ENCODE peak calls at places on chromosomes 13 and 19, in four cellular contexts. One of them, this sample, is unnamed.
A peak's percentile ranks its signal among the peaks of the same experiment; 100 is the strongest.

GRCh38 chr13:30832845-30833332 is 73.2 kb upstream of the MEDAG start:
- DNase-seq in endodermal cell: peak; percentile 77
- DNase-seq in foreskin fibroblast: no peak
- DNase-seq in testis: peak; percentile 85
- DNase-seq in this sample: no peak

GRCh38 chr19:49987159-49987698 is 26.3 kb upstream of the SIGLEC11 start:
- DNase-seq in testis: peak; percentile 96
- DNase-seq in endodermal cell: peak; percentile 99
- DNase-seq in foreskin fibroblast: peak; percentile 93
- DNase-seq in this sample: peak; percentile 91

GRCh38 chr19:14091086-14091884 is 734 bp upstream of the SAMD1 start:
- DNase-seq in testis: no peak
- DNase-seq in endodermal cell: peak; percentile 77
- DNase-seq in foreskin fibroblast: peak; percentile 72
- DNase-seq in this sample: peak; percentile 58

GRCh38 chr13:42970824-42971669 is 21.0 kb downstream of the EPSTI1 start:
- DNase-seq in endodermal cell: peak; percentile 78
- DNase-seq in foreskin fibroblast: peak; percentile 58
- DNase-seq in testis: peak; percentile 65
- DNase-seq in this sample: peak; percentile 62

GRCh38 chr19:16446108-16447014 is 25.4 kb downstream of the EPS15L1 start:
- DNase-seq in testis: no peak
- DNase-seq in foreskin fibroblast: no peak
- DNase-seq in endodermal cell: no peak
- DNase-seq in this sample: no peak

GRCh38 chr13:50512602-50513527 is 330.6 kb downstream of the DLEU7 start:
- DNase-seq in foreskin fibroblast: peak; percentile 76
- DNase-seq in testis: peak; percentile 66
- DNase-seq in endodermal cell: no peak
- DNase-seq in this sample: peak; percentile 41

GRCh38 chr19:12793290-12794195 is 2.3 kb downstream of the JUNB start:
- DNase-seq in endodermal cell: peak; percentile 96
- DNase-seq in testis: peak; percentile 93
- DNase-seq in foreskin fibroblast: peak; percentile 98
- DNase-seq in this sample: peak; percentile 92

GRCh38 chr19:12995596-12996541 is 594 bp downstream of the NFIX start:
- DNase-seq in endodermal cell: no peak
- DNase-seq in testis: no peak
- DNase-seq in foreskin fibroblast: peak; percentile 68
- DNase-seq in this sample: no peak

GRCh38 chr13:111516712-111517640 is 196.5 kb downstream of the TEX29 start:
- DNase-seq in foreskin fibroblast: no peak
- DNase-seq in testis: peak; percentile 9
- DNase-seq in endodermal cell: peak; percentile 61
- DNase-seq in this sample: no peak

GRCh38 chr19:10335149-10336053 is 2.1 kb upstream of the RAVER1 start:
- DNase-seq in testis: no peak
- DNase-seq in endodermal cell: peak; percentile 71
- DNase-seq in foreskin fibroblast: no peak
- DNase-seq in this sample: no peak

GRCh38 chr19:16615788-16616187 is 12.2 kb downstream of the MED26 start:
- DNase-seq in endodermal cell: peak; percentile 70
- DNase-seq in testis: no peak
- DNase-seq in foreskin fibroblast: no peak
- DNase-seq in this sample: peak; percentile 27

GRCh38 chr19:7297742-7298141 is 3.5 kb upstream of the INSR start:
- DNase-seq in foreskin fibroblast: no peak
- DNase-seq in endodermal cell: no peak
- DNase-seq in testis: no peak
- DNase-seq in this sample: no peak

GRCh38 chr19:43751466-43752220 is 3.1 kb downstream of the SMG9 start:
- DNase-seq in testis: no peak
- DNase-seq in foreskin fibroblast: peak; percentile 24
- DNase-seq in endodermal cell: no peak
- DNase-seq in this sample: peak; percentile 34

GRCh38 chr19:48873476-48874308 is 1.5 kb downstream of the PPP1R15A start:
- DNase-seq in testis: peak; percentile 72
- DNase-seq in foreskin fibroblast: peak; percentile 22
- DNase-seq in endodermal cell: peak; percentile 58
- DNase-seq in this sample: no peak

GRCh38 chr13:71290963-71291937 is 575.8 kb downstream of the DACH1 start:
- DNase-seq in foreskin fibroblast: peak; percentile 11
- DNase-seq in endodermal cell: no peak
- DNase-seq in testis: peak; percentile 20
- DNase-seq in this sample: peak; percentile 58

GRCh38 chr13:63463782-63464610 is 2048.3 kb upstream of the PCDH20 start:
- DNase-seq in endodermal cell: no peak
- DNase-seq in foreskin fibroblast: no peak
- DNase-seq in testis: no peak
- DNase-seq in this sample: no peak

GRCh38 chr13:78593129-78593528 is 10.2 kb downstream of the POU4F1 start:
- DNase-seq in testis: no peak
- DNase-seq in foreskin fibroblast: no peak
- DNase-seq in endodermal cell: no peak
- DNase-seq in this sample: no peak

GRCh38 chr19:34308381-34309367 is 54.3 kb downstream of the GARRE1 start:
- DNase-seq in endodermal cell: no peak
- DNase-seq in testis: no peak
- DNase-seq in foreskin fibroblast: peak; percentile 33
- DNase-seq in this sample: peak; percentile 23

GRCh38 chr13:33348366-33348765 is 62.8 kb upstream of the STARD13 start:
- DNase-seq in endodermal cell: no peak
- DNase-seq in foreskin fibroblast: peak; percentile 37
- DNase-seq in testis: no peak
- DNase-seq in this sample: peak; percentile 58

GRCh38 chr13:28138012-28138755 is at the start of gene PAN3:
- DNase-seq in foreskin fibroblast: peak; percentile 97
- DNase-seq in testis: peak; percentile 91
- DNase-seq in endodermal cell: peak; percentile 96
- DNase-seq in this sample: peak; percentile 85

GRCh38 chr19:45172173-45172572 is 5.9 kb downstream of the TRAPPC6A start:
- DNase-seq in testis: no peak
- DNase-seq in foreskin fibroblast: no peak
- DNase-seq in endodermal cell: no peak
- DNase-seq in this sample: no peak

GRCh38 chr19:1854032-1854541 is 5.8 kb upstream of the REXO1 start:
- DNase-seq in endodermal cell: no peak
- DNase-seq in testis: no peak
- DNase-seq in foreskin fibroblast: no peak
- DNase-seq in this sample: no peak

GRCh38 chr13:106372199-106373160 is 163.0 kb downstream of the EFNB2 start:
- DNase-seq in endodermal cell: no peak
- DNase-seq in foreskin fibroblast: peak; percentile 80
- DNase-seq in testis: no peak
- DNase-seq in this sample: peak; percentile 58

GRCh38 chr19:44777715-44778347 is at the start of gene CBLC:
- DNase-seq in testis: peak; percentile 60
- DNase-seq in endodermal cell: peak; percentile 98
- DNase-seq in foreskin fibroblast: no peak
- DNase-seq in this sample: no peak

GRCh38 chr13:25911020-25911419 is 140.8 kb downstream of the SHISA2 start:
- DNase-seq in foreskin fibroblast: no peak
- DNase-seq in endodermal cell: peak; percentile 83
- DNase-seq in testis: no peak
- DNase-seq in this sample: no peak

GRCh38 chr13:30743319-30744055 is 8.1 kb downstream of the ALOX5AP start:
- DNase-seq in testis: peak; percentile 71
- DNase-seq in endodermal cell: no peak
- DNase-seq in foreskin fibroblast: peak; percentile 96
- DNase-seq in this sample: peak; percentile 99

GRCh38 chr19:6233051-6233826 is 46.5 kb downstream of the MLLT1 start:
- DNase-seq in testis: no peak
- DNase-seq in foreskin fibroblast: peak; percentile 48
- DNase-seq in endodermal cell: no peak
- DNase-seq in this sample: peak; percentile 67

GRCh38 chr19:4597975-4598671 is 38.6 kb upstream of the SEMA6B start:
- DNase-seq in foreskin fibroblast: peak; percentile 53
- DNase-seq in testis: peak; percentile 44
- DNase-seq in endodermal cell: peak; percentile 94
- DNase-seq in this sample: no peak
- H3K4me3 ChIP-seq in foreskin fibroblast: no peak overlapping the region
- H3K4me3 ChIP-seq in testis: no peak overlapping the region
- H3K4me3 ChIP-seq in endodermal cell: no peak overlapping the region
- H3K4me3 ChIP-seq in this sample: no peak overlapping the region

GRCh38 chr13:61410669-61411297 is 4.9 kb downstream of the PCDH20 start:
- DNase-seq in foreskin fibroblast: no peak
- DNase-seq in endodermal cell: no peak
- DNase-seq in testis: no peak
- DNase-seq in this sample: peak; percentile 12
- TF ChIP-seq CTCF in foreskin fibroblast: peak; percentile 40
- TF ChIP-seq CTCF in endodermal cell: peak; percentile 83
- TF ChIP-seq CTCF in testis: peak; percentile 38
- TF ChIP-seq CTCF in this sample: peak; percentile 49

GRCh38 chr19:42198676-42199439 is 18.6 kb downstream of the DEDD2 start:
- DNase-seq in foreskin fibroblast: no peak
- DNase-seq in testis: no peak
- DNase-seq in endodermal cell: peak; percentile 84
- DNase-seq in this sample: no peak

GRCh38 chr19:42199440-42200115 is 17.9 kb downstream of the DEDD2 start:
- DNase-seq in testis: no peak
- DNase-seq in endodermal cell: peak; percentile 86
- DNase-seq in foreskin fibroblast: no peak
- DNase-seq in this sample: no peak

GRCh38 chr19:42202290-42202867 is 15.1 kb downstream of the DEDD2 start:
- DNase-seq in testis: no peak
- DNase-seq in foreskin fibroblast: no peak
- DNase-seq in endodermal cell: no peak
- DNase-seq in this sample: no peak

GRCh38 chr19:42201489-42202289 is 15.8 kb downstream of the DEDD2 start:
- DNase-seq in testis: no peak
- DNase-seq in endodermal cell: no peak
- DNase-seq in foreskin fibroblast: no peak
- DNase-seq in this sample: no peak

GRCh38 chr19:42200116-42200740 is 17.2 kb downstream of the DEDD2 start:
- DNase-seq in foreskin fibroblast: no peak
- DNase-seq in testis: no peak
- DNase-seq in endodermal cell: no peak
- DNase-seq in this sample: no peak
- H3K4me3 ChIP-seq in foreskin fibroblast: no peak overlapping the region
- H3K4me3 ChIP-seq in testis: no peak overlapping the region
- H3K4me3 ChIP-seq in endodermal cell: no peak overlapping the region
- H3K4me3 ChIP-seq in this sample: no peak overlapping the region

DNA sequence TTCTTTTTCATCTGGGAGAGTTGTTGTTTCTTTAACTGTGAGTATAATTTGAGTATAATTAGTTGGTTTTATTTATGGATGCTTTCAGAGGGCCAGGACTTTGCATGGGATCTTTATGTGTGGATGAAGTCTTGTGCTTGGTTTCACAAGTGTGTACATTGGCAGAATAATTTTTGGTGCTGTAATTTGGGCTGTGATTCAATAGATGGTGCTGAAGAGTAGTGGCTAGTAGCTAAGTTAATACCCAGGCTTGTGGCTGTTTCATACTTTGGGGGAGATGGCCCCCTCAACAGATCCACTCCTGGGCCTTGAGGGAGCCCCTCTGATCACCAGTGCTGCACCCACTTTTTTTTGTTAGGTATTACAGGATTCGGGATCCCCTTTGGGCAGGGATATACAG is 1142.4 kb downstream of the SLITRK1 start:
- DNase-seq in endodermal cell: no peak
- DNase-seq in foreskin fibroblast: peak; percentile 30
- DNase-seq in testis: no peak
- DNase-seq in this sample: peak; percentile 31
- TF ChIP-seq CTCF in endodermal cell: peak; percentile 37
- TF ChIP-seq CTCF in foreskin fibroblast: peak; percentile 28
- TF ChIP-seq CTCF in testis: no peak
- TF ChIP-seq CTCF in this sample: peak; percentile 45

DNA sequence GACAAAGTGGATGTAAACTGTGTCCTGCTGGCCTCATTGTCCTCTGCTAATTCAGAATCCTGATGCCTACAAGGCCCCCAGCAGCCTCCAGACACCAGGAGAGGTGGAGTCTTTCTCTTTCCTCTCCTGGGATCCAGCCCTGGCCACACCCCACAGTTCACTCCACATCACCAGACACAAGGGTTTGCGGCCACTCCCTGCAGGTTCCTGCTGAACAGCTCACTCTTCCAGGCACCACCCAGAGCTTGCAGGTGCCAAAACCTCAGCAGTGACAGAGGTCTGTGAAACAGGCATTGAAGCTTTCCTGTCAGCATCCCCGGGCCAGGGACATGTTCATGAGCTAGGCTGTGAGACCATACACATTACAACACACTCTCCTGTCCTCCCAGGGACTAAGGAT is 11.3 kb upstream of the ATP12A start:
- DNase-seq in foreskin fibroblast: no peak
- DNase-seq in testis: no peak
- DNase-seq in endodermal cell: peak; percentile 34
- DNase-seq in this sample: no peak
- H3K4me3 ChIP-seq in foreskin fibroblast: no peak overlapping the region
- H3K4me3 ChIP-seq in testis: no peak overlapping the region
- H3K4me3 ChIP-seq in endodermal cell: no peak overlapping the region
- H3K4me3 ChIP-seq in this sample: no peak overlapping the region

GRCh38 chr19:56118666-56119584 is 2.2 kb downstream of the ZNF787 start:
- DNase-seq in foreskin fibroblast: no peak
- DNase-seq in testis: no peak
- DNase-seq in endodermal cell: no peak
- DNase-seq in this sample: no peak

GRCh38 chr19:56120002-56120370 is 1.1 kb downstream of the ZNF787 start:
- DNase-seq in endodermal cell: no peak
- DNase-seq in testis: no peak
- DNase-seq in foreskin fibroblast: no peak
- DNase-seq in this sample: no peak

GRCh38 chr19:56119585-56119978 is 1.5 kb downstream of the ZNF787 start:
- DNase-seq in testis: no peak
- DNase-seq in foreskin fibroblast: peak; percentile 81
- DNase-seq in endodermal cell: no peak
- DNase-seq in this sample: peak; percentile 61

GRCh38 chr19:56120371-56121179 is 520 bp downstream of the ZNF787 start:
- DNase-seq in foreskin fibroblast: peak; percentile 94
- DNase-seq in endodermal cell: peak; percentile 85
- DNase-seq in testis: peak; percentile 91
- DNase-seq in this sample: peak; percentile 73

GRCh38 chr19:56121180-56122167 is at the start of gene ZNF787:
- DNase-seq in endodermal cell: peak; percentile 100
- DNase-seq in testis: peak; percentile 98
- DNase-seq in foreskin fibroblast: peak; percentile 99
- DNase-seq in this sample: peak; percentile 94
- TF ChIP-seq CTCF in endodermal cell: no peak
- TF ChIP-seq CTCF in testis: no peak
- TF ChIP-seq CTCF in foreskin fibroblast: no peak
- TF ChIP-seq CTCF in this sample: no peak

GRCh38 chr19:53660584-53660983 is 28.8 kb downstream of the DPRX start:
- DNase-seq in endodermal cell: no peak
- DNase-seq in testis: no peak
- DNase-seq in foreskin fibroblast: no peak
- DNase-seq in this sample: no peak
- H3K4me3 ChIP-seq in endodermal cell: no peak overlapping the region
- H3K4me3 ChIP-seq in testis: no peak overlapping the region
- H3K4me3 ChIP-seq in foreskin fibroblast: no peak overlapping the region
- H3K4me3 ChIP-seq in this sample: no peak overlapping the region

GRCh38 chr19:42465827-42466280 is 23.1 kb upstream of the CXCL17 start:
- DNase-seq in endodermal cell: peak; percentile 52
- DNase-seq in testis: no peak
- DNase-seq in foreskin fibroblast: no peak
- DNase-seq in this sample: no peak
- TF ChIP-seq CTCF in endodermal cell: peak; percentile 46
- TF ChIP-seq CTCF in testis: no peak
- TF ChIP-seq CTCF in foreskin fibroblast: no peak
- TF ChIP-seq CTCF in this sample: no peak